ENCODE peak calls at places on chromosomes 13 and 19, in six cellular contexts. T, C, V, O, Y and H are unnamed samples.

GRCh38 chr13:44763604-44764311 is 187.6 kb upstream of the TSC22D1 start:
- DNase-seq in T (no peak), C (no peak), V (no peak), O (no peak), Y (no peak), H (no peak)

GRCh38 chr19:674282-675151 is 1.7 kb upstream of the FSTL3 start:
- DNase-seq in T (no peak), C (no peak), V (no peak), O (no peak), Y (no peak), H (no peak)

GRCh38 chr19:35553385-35554000 is 8.1 kb downstream of the TMEM147 start:
- DNase-seq in T (no peak), C (no peak), V (no peak), O (no peak), Y (peak; percentile 71), H (no peak)

GRCh38 chr19:4455742-4456565 is 1.6 kb downstream of the UBXN6 start:
- DNase-seq in T (no peak), C (no peak), V (peak; percentile 73), O (no peak), Y (peak; percentile 96), H (no peak)

GRCh38 chr19:5826531-5827341 is 12.8 kb downstream of the FUT6 start:
- DNase-seq in T (no peak), C (peak; percentile 34), V (peak; percentile 12), O (no peak), Y (no peak), H (no peak)

GRCh38 chr13:65959305-65959704 is 1270.8 kb downstream of the PCDH9 start:
- DNase-seq in T (no peak), C (no peak), V (no peak), O (no peak), Y (no peak), H (no peak)

GRCh38 chr13:63124863-63125262 is 1709.2 kb upstream of the PCDH20 start:
- DNase-seq in T (no peak), C (no peak), V (no peak), O (no peak), Y (peak; percentile 7), H (no peak)

GRCh38 chr19:15124572-15125231 is 17.5 kb downstream of the SYDE1 start:
- DNase-seq in T (peak; percentile 56), C (no peak), V (no peak), O (no peak), Y (peak; percentile 41), H (no peak)

GRCh38 chr13:92407858-92408257 is 818.7 kb upstream of the GPC6 start:
- DNase-seq in T (no peak), C (no peak), V (no peak), O (no peak), Y (no peak), H (no peak)

GRCh38 chr13:113589251-113589960 is 4.9 kb downstream of the TFDP1 start:
- DNase-seq in T (peak; percentile 38), C (no peak), V (no peak), O (no peak), Y (no peak), H (no peak)

GRCh38 chr13:99303863-99304521 is 3.2 kb downstream of the GPR183 start:
- DNase-seq in T (peak; percentile 68), C (peak; percentile 55), V (no peak), O (peak; percentile 68), Y (no peak), H (no peak)

GRCh38 chr13:76210262-76210661 is 574.1 kb downstream of the LMO7 start:
- DNase-seq in T (no peak), C (no peak), V (no peak), O (no peak), Y (no peak), H (no peak)

GRCh38 chr13:90696254-90696653 is 651.2 kb upstream of the MIR17HG start:
- DNase-seq in T (no peak), C (no peak), V (no peak), O (no peak), Y (no peak), H (no peak)